ENCODE peak calls at places on chromosomes 5 and 9, in five cellular contexts. S is dorsolateral prefrontal cortex, B is lower lobe of right lung, E is endothelial cell, V is AG04449. T is an unnamed sample.

GRCh38 chr9:89637787-89638186 is 33.0 kb downstream of the GADD45G start:
- DNase-seq in S (no peak), B (no peak), E (no peak), V (no peak), T (no peak)

GRCh38 chr9:135478858-135479468 is 619 bp upstream of the PPP1R26 start:
- DNase-seq in S (peak), B (peak), E (peak), V (no peak), T (peak)

GRCh38 chr5:73747696-73748380 is 121.8 kb downstream of the ARHGEF28 start:
- DNase-seq in S (no peak), B (no peak), E (no peak), V (no peak), T (no peak)

GRCh38 chr5:68661237-68661636 is 432.6 kb upstream of the SLC30A5 start:
- DNase-seq in S (no peak), B (no peak), E (peak), V (no peak), T (no peak)

GRCh38 chr5:37875051-37875787 is 35.4 kb upstream of the GDNF start:
- DNase-seq in S (no peak), B (no peak), E (no peak), V (peak), T (no peak)

GRCh38 chr5:178606269-178606668 is 16.1 kb upstream of the COL23A1 start:
- DNase-seq in S (no peak), B (no peak), E (no peak), V (no peak), T (no peak)

GRCh38 chr5:72770266-72770665 is 46.2 kb upstream of the TNPO1 start:
- DNase-seq in S (no peak), B (no peak), E (no peak), V (no peak), T (no peak)

GRCh38 chr5:107769531-107769930 is 98.8 kb upstream of the EFNA5 start:
- DNase-seq in S (no peak), B (no peak), E (no peak), V (no peak), T (peak)

GRCh38 chr5:10333154-10334006 is 20.1 kb upstream of the MARCHF6 start:
- DNase-seq in S (no peak), B (peak), E (peak), V (no peak), T (peak)

GRCh38 chr5:56585466-56585865 is 229.9 kb upstream of the MAP3K1 start:
- DNase-seq in S (no peak), B (no peak), E (no peak), V (no peak), T (no peak)

GRCh38 chr5:85132269-85132668 is 747.6 kb upstream of the EDIL3 start:
- DNase-seq in S (no peak), B (no peak), E (no peak), V (peak), T (no peak)

GRCh38 chr9:130977811-130978221 is 31.2 kb upstream of the LAMC3 start:
- DNase-seq in S (no peak), B (no peak), E (no peak), V (no peak), T (no peak)

GRCh38 chr9:4983541-4984165 is 1.4 kb upstream of the JAK2 start:
- DNase-seq in S (no peak), B (no peak), E (no peak), V (no peak), T (no peak)

GRCh38 chr9:13513710-13514444 is 234.4 kb upstream of the MPDZ start:
- DNase-seq in S (no peak), B (no peak), E (no peak), V (no peak), T (peak)

GRCh38 chr9:83403864-83404263 is 134.3 kb downstream of the FRMD3 start:
- DNase-seq in S (peak), B (no peak), E (no peak), V (peak), T (no peak)

GRCh38 chr5:40853632-40854192 is 12.5 kb downstream of the CARD6 start:
- DNase-seq in S (no peak), B (no peak), E (no peak), V (no peak), T (no peak)

GRCh38 chr9:16063241-16063591 is 510.4 kb downstream of the CCDC171 start:
- DNase-seq in S (no peak), B (no peak), E (no peak), V (no peak), T (no peak)

GRCh38 chr9:107336718-107337360 is 53.8 kb downstream of the RAD23B start:
- DNase-seq in S (peak), B (no peak), E (no peak), V (peak), T (no peak)

GRCh38 chr9:69937830-69938535 is 105.7 kb upstream of the MAMDC2 start:
- DNase-seq in S (no peak), B (no peak), E (no peak), V (no peak), T (no peak)

GRCh38 chr5:7363067-7363677 is 32.8 kb upstream of the ADCY2 start:
- DNase-seq in S (no peak), B (no peak), E (no peak), V (no peak), T (no peak)

GRCh38 chr5:158483202-158483870 is 616.4 kb downstream of the EBF1 start:
- DNase-seq in S (no peak), B (no peak), E (no peak), V (no peak), T (no peak)

GRCh38 chr5:95697781-95698681 is 15.2 kb upstream of the SPATA9 start:
- DNase-seq in S (no peak), B (no peak), E (no peak), V (no peak), T (no peak)

GRCh38 chr5:15008476-15008875 is 136.9 kb upstream of the ANKH start:
- DNase-seq in S (peak), B (peak), E (no peak), V (peak), T (no peak)

GRCh38 chr5:126961702-126962101 is 68.7 kb downstream of the MARCHF3 start:
- DNase-seq in S (no peak), B (no peak), E (no peak), V (no peak), T (no peak)

GRCh38 chr5:14011089-14012004 is 66.9 kb upstream of the DNAH5 start:
- DNase-seq in S (peak), B (peak), E (peak), V (peak), T (peak)

GRCh38 chr5:171395042-171395441 is 7.4 kb downstream of the NPM1 start:
- DNase-seq in S (no peak), B (no peak), E (no peak), V (no peak), T (no peak)

GRCh38 chr5:139177809-139178581 is 20.2 kb downstream of the SIL1 start:
- DNase-seq in S (no peak), B (no peak), E (no peak), V (no peak), T (no peak)

GRCh38 chr5:144072518-144072927 is 97.9 kb downstream of the YIPF5 start:
- DNase-seq in S (no peak), B (no peak), E (no peak), V (peak), T (no peak)

GRCh38 chr9:121780641-121781040 is 129.2 kb downstream of the DAB2IP start:
- DNase-seq in S (no peak), B (no peak), E (no peak), V (no peak), T (no peak)

GRCh38 chr5:84287964-84288363 is 96.7 kb downstream of the EDIL3 start:
- DNase-seq in S (no peak), B (no peak), E (no peak), V (peak), T (no peak)

GRCh38 chr9:123834907-123835562 is 94.9 kb downstream of the DENND1A start:
- DNase-seq in S (no peak), B (no peak), E (no peak), V (no peak), T (no peak)

GRCh38 chr9:36560813-36561212 is 11.9 kb upstream of the MELK start:
- DNase-seq in S (no peak), B (no peak), E (no peak), V (no peak), T (no peak)

DNA sequence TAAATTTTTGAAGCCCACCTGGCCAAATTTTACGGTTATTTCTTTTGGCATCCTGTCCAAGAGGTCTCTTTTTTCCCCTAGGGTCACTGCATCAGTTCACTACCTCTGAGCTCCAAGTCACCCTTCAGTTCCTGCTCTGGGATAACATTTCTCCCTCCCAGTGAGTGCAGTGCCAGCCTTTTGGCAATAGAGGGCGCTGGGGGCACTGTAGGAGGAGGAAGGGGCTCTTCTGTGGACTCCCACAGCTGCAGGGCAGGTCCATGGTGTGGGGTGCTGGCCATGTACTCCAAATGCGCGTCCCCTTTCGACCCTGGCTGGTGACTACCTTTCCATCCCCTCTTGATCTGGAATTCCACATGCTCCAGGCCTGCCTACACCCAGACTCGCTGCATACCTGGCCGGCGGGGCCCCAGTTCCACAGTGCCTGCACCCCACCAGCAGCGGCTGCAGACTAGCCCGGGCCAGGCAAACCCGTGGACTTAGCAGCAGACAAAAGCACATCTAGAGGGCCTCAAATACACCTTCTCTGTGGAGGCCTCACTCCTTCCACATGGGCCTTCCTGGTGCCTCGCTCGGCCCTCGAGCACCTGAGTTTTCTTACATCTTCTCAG is 20.3 kb upstream of the NINJ1 start:
- DNase-seq in S (no peak), B (no peak), E (peak), V (no peak), T (peak)
- TF ChIP-seq CTCF in S (peak), B (peak), E (peak), V (peak), T (peak)

GRCh38 chr5:91104062-91104448 is 279.1 kb downstream of the ARRDC3 start:
- DNase-seq in S (no peak), B (no peak), E (no peak), V (no peak), T (no peak)

GRCh38 chr5:91114658-91115057 is 268.5 kb downstream of the ARRDC3 start:
- DNase-seq in S (no peak), B (no peak), E (no peak), V (no peak), T (no peak)

GRCh38 chr5:91110709-91111108 is 272.4 kb downstream of the ARRDC3 start:
- DNase-seq in S (no peak), B (no peak), E (no peak), V (peak), T (no peak)

GRCh38 chr5:91111473-91112238 is 271.5 kb downstream of the ARRDC3 start:
- DNase-seq in S (no peak), B (no peak), E (no peak), V (no peak), T (no peak)

GRCh38 chr5:91109634-91110033 is 273.5 kb downstream of the ARRDC3 start:
- DNase-seq in S (no peak), B (no peak), E (no peak), V (no peak), T (no peak)
- TF ChIP-seq CTCF in S (no peak), B (no peak), E (no peak), V (peak), T (no peak)

GRCh38 chr9:132546148-132547051 is 36.0 kb upstream of the BARHL1 start:
- DNase-seq in S (no peak), B (no peak), E (peak), V (no peak), T (peak)
- TF ChIP-seq CTCF in S (no peak), B (peak), E (peak), V (peak), T (peak)

DNA sequence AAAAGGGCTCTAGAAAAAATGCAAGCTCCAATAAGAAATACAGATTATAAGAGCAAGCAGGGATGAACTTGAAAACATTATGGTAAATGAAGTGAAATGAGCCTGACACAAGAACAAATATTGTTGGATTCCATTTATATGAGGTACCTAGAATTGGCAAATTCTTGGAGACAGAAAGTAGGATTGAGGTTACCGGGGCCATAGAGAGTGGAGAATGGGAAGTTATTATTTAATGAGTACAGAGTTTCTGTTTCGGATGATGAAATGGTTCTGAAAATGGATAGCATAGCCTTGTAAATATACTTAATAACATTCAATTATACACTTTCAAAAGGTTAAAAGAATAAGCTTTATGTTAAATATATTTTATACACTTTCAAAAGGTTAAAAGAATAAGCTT is 75.6 kb upstream of the SLC12A2 start:
- DNase-seq in S (no peak), B (no peak), E (no peak), V (no peak), T (no peak)
- TF ChIP-seq CTCF in S (no peak), B (no peak), E (no peak), V (no peak), T (no peak)

GRCh38 chr9:99855467-99856176 is 33.9 kb downstream of the NR4A3 start:
- DNase-seq in S (no peak), B (no peak), E (no peak), V (no peak), T (no peak)
- TF ChIP-seq CTCF in S (no peak), B (no peak), E (peak), V (no peak), T (peak)

GRCh38 chr5:132283423-132284043 is 10.7 kb upstream of the SLC22A4 start:
- DNase-seq in S (no peak), B (no peak), E (no peak), V (no peak), T (no peak)
- TF ChIP-seq CTCF in S (peak), B (peak), E (peak), V (peak), T (peak)

GRCh38 chr5:146890733-146891440 is 12.3 kb upstream of the PPP2R2B start:
- DNase-seq in S (no peak), B (no peak), E (no peak), V (no peak), T (no peak)

GRCh38 chr5:146893991-146894390 is 15.4 kb upstream of the PPP2R2B start:
- DNase-seq in S (no peak), B (no peak), E (no peak), V (no peak), T (no peak)

GRCh38 chr5:146891511-146891910 is 13.0 kb upstream of the PPP2R2B start:
- DNase-seq in S (no peak), B (no peak), E (no peak), V (no peak), T (no peak)

GRCh38 chr5:146897061-146897460 is 18.5 kb upstream of the PPP2R2B start:
- DNase-seq in S (no peak), B (no peak), E (no peak), V (no peak), T (no peak)

GRCh38 chr5:146894763-146895521 is 16.4 kb upstream of the PPP2R2B start:
- DNase-seq in S (no peak), B (no peak), E (no peak), V (peak), T (no peak)
- TF ChIP-seq CTCF in S (no peak), B (no peak), E (no peak), V (no peak), T (no peak)

GRCh38 chr5:150022163-150022540 is 21.6 kb downstream of the HMGXB3 start:
- DNase-seq in S (no peak), B (no peak), E (no peak), V (no peak), T (no peak)

GRCh38 chr5:150022681-150023080 is 22.1 kb downstream of the HMGXB3 start:
- DNase-seq in S (no peak), B (no peak), E (no peak), V (no peak), T (peak)

GRCh38 chr5:150023136-150023535 is 22.6 kb downstream of the HMGXB3 start:
- DNase-seq in S (no peak), B (no peak), E (no peak), V (no peak), T (no peak)

GRCh38 chr5:150026682-150027172 is 26.2 kb downstream of the HMGXB3 start:
- DNase-seq in S (no peak), B (no peak), E (no peak), V (no peak), T (no peak)

GRCh38 chr5:150024241-150024984 is 23.9 kb downstream of the HMGXB3 start:
- DNase-seq in S (no peak), B (no peak), E (no peak), V (no peak), T (no peak)
- TF ChIP-seq CTCF in S (no peak), B (no peak), E (no peak), V (no peak), T (no peak)

T was measured in nephron progenitor cell.